ENCODE peak calls at places on chromosomes 5 and 9, in ten cellular contexts. K, V, I, F, Z, H, U, S, T and A are unnamed samples.

GRCh38 chr9:132507670-132508469 is 74.5 kb upstream of the BARHL1 start:
- DNase-seq in U (peak), F (peak), H (peak), K (peak), T (peak), V (peak), Z (peak), S (peak), I (peak), A (peak)

GRCh38 chr9:114737118-114737517 is 55.1 kb upstream of the TEX48 start:
- DNase-seq in K (no peak), U (no peak), F (no peak), Z (no peak), V (no peak), H (no peak), T (no peak), S (no peak), I (no peak), A (no peak)

GRCh38 chr9:109017493-109017892 is 4.2 kb upstream of the CTNNAL1 start:
- DNase-seq in S (peak), H (no peak), K (no peak), F (no peak), U (no peak), I (no peak), V (no peak), T (no peak), Z (no peak), A (no peak)

GRCh38 chr5:83802686-83803085 is 82.0 kb upstream of the HAPLN1 start:
- DNase-seq in V (no peak), Z (no peak), H (peak), F (no peak), U (no peak), I (no peak), T (no peak), S (no peak), K (no peak), A (no peak)

GRCh38 chr5:167792538-167792937 is 498.9 kb upstream of the WWC1 start:
- DNase-seq in I (no peak), H (no peak), K (no peak), U (no peak), T (no peak), S (no peak), V (no peak), F (no peak), Z (no peak), A (no peak)

GRCh38 chr5:135999396-136000139 is 29.2 kb upstream of the TGFBI start:
- DNase-seq in V (no peak), K (no peak), H (no peak), T (no peak), S (no peak), U (no peak), F (no peak), Z (no peak), I (no peak), A (no peak)

GRCh38 chr9:112371060-112371459 is 8.8 kb upstream of the HSDL2 start:
- DNase-seq in H (no peak), V (no peak), K (no peak), Z (no peak), F (no peak), S (no peak), I (no peak), T (no peak), U (no peak), A (no peak)

GRCh38 chr5:62533597-62533996 is 45.0 kb upstream of the LRRC70 start:
- DNase-seq in Z (no peak), F (no peak), K (no peak), I (no peak), V (no peak), U (no peak), H (no peak), S (no peak), T (no peak), A (no peak)

GRCh38 chr5:173429489-173430150 is 101.4 kb upstream of the STC2 start:
- DNase-seq in I (no peak), U (no peak), F (no peak), S (no peak), H (no peak), T (no peak), K (no peak), V (no peak), Z (no peak), A (no peak)